ENCODE peak calls at places on chromosomes 16 and 17, in six cellular contexts. H is osteoblast, Z is prostate gland, D is fibroblast of lung, V is AG10803, S is neural progenitor cell. T is an unnamed sample.

GRCh38 chr17:16945513-16946201 is 26.3 kb downstream of the TNFRSF13B start:
- DNase-seq in H (peak; percentile 41), Z (no peak), D (no peak), V (no peak), S (peak; percentile 53), T (no peak)

GRCh38 chr17:19752216-19753048 is 4.3 kb upstream of the ALDH3A1 start:
- DNase-seq in H (peak; percentile 76), Z (no peak), D (no peak), V (no peak), S (no peak), T (no peak)

GRCh38 chr16:69187891-69188451 is 1.0 kb downstream of the SNTB2 start:
- DNase-seq in H (no peak), Z (peak; percentile 48), D (peak; percentile 54), V (peak; percentile 52), S (no peak), T (no peak)

GRCh38 chr17:83155128-83156081 is 76.0 kb downstream of the METRNL start:
- DNase-seq in H (peak; percentile 96), Z (no peak), D (peak; percentile 19), V (peak; percentile 99), S (no peak), T (peak; percentile 48)

GRCh38 chr16:5222770-5223169 is 125.2 kb upstream of the EEF2KMT start:
- DNase-seq in H (no peak), Z (no peak), D (no peak), V (no peak), S (no peak), T (no peak)

GRCh38 chr16:84605339-84605848 is 12.5 kb downstream of the COTL1 start:
- DNase-seq in H (no peak), Z (no peak), D (no peak), V (no peak), S (no peak), T (no peak)

GRCh38 chr17:81365148-81365600 is 30.1 kb upstream of the BAHCC1 start:
- DNase-seq in H (no peak), Z (peak; percentile 89), D (peak; percentile 76), V (peak; percentile 47), S (peak; percentile 85), T (peak; percentile 46)

GRCh38 chr16:68512183-68512582 is 26.9 kb upstream of the ZFP90 start:
- DNase-seq in H (no peak), Z (no peak), D (no peak), V (no peak), S (no peak), T (no peak)

GRCh38 chr17:65362826-65363225 is 198.6 kb downstream of the AXIN2 start:
- DNase-seq in H (no peak), Z (no peak), D (no peak), V (no peak), S (no peak), T (no peak)

GRCh38 chr17:30093463-30094147 is 23.0 kb upstream of the NSRP1 start:
- DNase-seq in H (peak; percentile 71), Z (peak; percentile 15), D (peak; percentile 61), V (peak; percentile 54), S (peak; percentile 79), T (no peak)

GRCh38 chr16:55474821-55475220 is 4.2 kb upstream of the MMP2 start:
- DNase-seq in H (no peak), Z (no peak), D (no peak), V (no peak), S (no peak), T (no peak)

GRCh38 chr16:89918453-89919347 is at the start of gene MC1R:
- DNase-seq in H (peak; percentile 94), Z (no peak), D (peak; percentile 29), V (no peak), S (peak; percentile 62), T (no peak)

GRCh38 chr17:18219016-18219415 is 6.4 kb upstream of the LLGL1 start:
- DNase-seq in H (peak; percentile 93), Z (no peak), D (peak; percentile 44), V (peak; percentile 38), S (no peak), T (no peak)

GRCh38 chr17:46194393-46195216 is 1.4 kb upstream of the KANSL1 start:
- DNase-seq in H (peak; percentile 68), Z (no peak), D (peak; percentile 80), V (peak; percentile 54), S (peak; percentile 33), T (no peak)

GRCh38 chr17:34725008-34725407 is 145.6 kb downstream of the TMEM132E start:
- DNase-seq in H (no peak), Z (no peak), D (no peak), V (no peak), S (no peak), T (no peak)

DNA sequence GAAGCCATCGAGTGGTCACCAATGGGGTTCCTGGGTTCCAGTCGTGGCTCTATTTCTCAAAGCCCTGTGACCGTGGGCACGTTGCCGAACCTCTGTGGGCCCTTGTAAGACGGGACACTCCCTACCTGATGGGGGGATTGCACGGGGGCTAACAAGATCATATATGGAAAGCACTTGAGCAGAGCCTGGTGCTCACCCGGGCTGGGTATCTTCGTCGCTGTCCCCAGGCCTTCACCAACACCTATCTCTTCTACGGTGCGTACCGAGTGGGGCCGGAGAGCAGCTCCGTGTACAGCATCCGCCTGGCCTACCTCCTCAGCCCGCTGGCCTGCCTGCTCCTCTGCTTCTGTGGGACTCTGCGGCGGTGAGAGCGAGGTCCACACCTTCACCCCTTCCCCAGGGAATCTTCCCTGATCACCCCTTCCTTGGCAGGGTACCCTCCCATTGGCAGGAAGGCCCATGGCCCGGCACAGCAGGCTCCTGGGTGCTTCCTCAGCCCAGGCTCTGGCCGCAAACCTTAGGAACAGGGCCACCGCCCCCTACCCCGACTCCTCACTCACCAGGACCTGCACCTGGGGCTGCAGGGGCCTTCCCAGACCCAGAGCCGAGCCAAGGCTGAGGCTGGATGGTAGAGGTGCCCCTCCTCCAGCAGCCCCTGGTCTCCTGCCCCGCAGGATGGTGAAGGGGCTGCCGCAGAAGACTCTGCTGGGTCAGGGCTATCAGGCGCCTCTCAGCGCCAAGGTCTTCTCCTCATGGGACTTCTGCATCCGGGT is 2.8 kb downstream of the TMC8 start:
- DNase-seq in H (peak; percentile 85), Z (no peak), D (no peak), V (no peak), S (no peak), T (no peak)
- H3K4me3 ChIP-seq in H (no peak overlapping the region), Z (no peak overlapping the region), D (no peak overlapping the region), V (no peak overlapping the region), S (no peak overlapping the region), T (no peak overlapping the region)

GRCh38 chr17:51371732-51372151 is 111.4 kb downstream of the UTP18 start:
- DNase-seq in H (peak; percentile 91), Z (peak; percentile 34), D (peak; percentile 26), V (peak; percentile 36), S (peak; percentile 85), T (peak; percentile 12)

GRCh38 chr17:51366866-51367265 is 106.5 kb downstream of the UTP18 start:
- DNase-seq in H (no peak), Z (no peak), D (no peak), V (no peak), S (no peak), T (no peak)

GRCh38 chr17:51374220-51374619 is 113.9 kb downstream of the UTP18 start:
- DNase-seq in H (no peak), Z (no peak), D (no peak), V (no peak), S (no peak), T (no peak)

GRCh38 chr17:51373489-51374194 is 113.3 kb downstream of the UTP18 start:
- DNase-seq in H (no peak), Z (no peak), D (no peak), V (no peak), S (no peak), T (no peak)

DNA sequence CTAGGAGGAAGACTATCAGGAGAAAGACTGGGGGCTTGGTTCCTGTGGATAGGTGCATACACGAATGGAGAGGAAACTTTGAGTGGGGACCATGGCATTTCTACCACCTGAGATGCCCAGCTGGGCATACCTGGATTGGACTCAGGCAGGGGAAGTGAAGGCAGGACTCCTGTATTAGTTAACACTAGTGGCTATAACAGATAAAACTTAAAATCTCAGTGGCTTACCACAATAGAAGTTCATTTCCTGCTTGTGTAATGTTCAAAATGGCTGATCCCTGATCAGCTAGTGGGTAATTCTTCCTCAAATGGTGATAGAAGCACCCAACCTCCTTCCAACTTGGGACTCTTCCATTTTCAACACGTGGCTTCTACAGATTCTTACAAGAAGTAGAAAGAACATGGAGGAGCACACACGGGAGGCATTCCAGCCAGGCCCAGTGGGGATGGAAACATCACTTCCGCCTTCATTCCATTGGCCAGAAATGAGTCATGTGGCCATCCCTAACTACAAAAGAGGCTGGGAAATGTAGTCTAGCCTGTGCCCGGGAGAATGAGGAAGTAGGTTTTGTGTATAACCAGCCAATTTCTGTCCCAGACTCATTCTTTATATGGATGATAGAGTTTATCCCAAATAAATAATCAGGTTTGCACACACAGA is 112.1 kb downstream of the UTP18 start:
- DNase-seq in H (no peak), Z (no peak), D (peak; percentile 28), V (peak; percentile 52), S (peak; percentile 19), T (no peak)
- H3K4me3 ChIP-seq in H (no peak overlapping the region), Z (no peak overlapping the region), D (no peak overlapping the region), V (peak overlapping the region; percentile 17), S (no peak overlapping the region), T (no peak overlapping the region)

GRCh38 chr16:64167851-64168770 is 953.8 kb downstream of the CDH11 start:
- DNase-seq in H (no peak), Z (no peak), D (no peak), V (no peak), S (no peak), T (no peak)

GRCh38 chr16:64172652-64173051 is 949.2 kb downstream of the CDH11 start:
- DNase-seq in H (no peak), Z (no peak), D (no peak), V (no peak), S (no peak), T (no peak)

GRCh38 chr16:64174327-64174726 is 947.5 kb downstream of the CDH11 start:
- DNase-seq in H (no peak), Z (no peak), D (peak; percentile 3), V (peak; percentile 7), S (no peak), T (no peak)

DNA sequence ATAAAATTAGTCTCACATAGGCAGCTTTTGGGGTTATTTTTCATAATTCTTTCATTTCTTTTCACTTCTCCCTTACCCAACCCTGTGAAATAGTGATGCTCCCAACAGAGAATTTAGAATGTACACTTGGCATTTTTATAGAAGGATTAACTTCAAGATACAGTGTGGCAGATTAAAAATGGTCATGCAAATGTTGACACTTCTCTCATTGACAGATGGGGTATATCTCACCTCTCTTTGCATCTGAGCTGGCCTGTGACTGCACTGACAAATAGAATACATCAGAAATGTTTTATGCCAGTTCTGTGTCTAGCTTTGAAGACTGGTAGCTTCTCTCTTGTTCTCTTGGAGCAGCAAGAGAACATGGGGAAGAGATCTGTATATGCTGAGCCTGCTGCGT is 949.7 kb downstream of the CDH11 start:
- DNase-seq in H (no peak), Z (no peak), D (no peak), V (no peak), S (no peak), T (no peak)
- H3K4me3 ChIP-seq in H (no peak overlapping the region), Z (no peak overlapping the region), D (no peak overlapping the region), V (no peak overlapping the region), S (no peak overlapping the region), T (no peak overlapping the region)

DNA sequence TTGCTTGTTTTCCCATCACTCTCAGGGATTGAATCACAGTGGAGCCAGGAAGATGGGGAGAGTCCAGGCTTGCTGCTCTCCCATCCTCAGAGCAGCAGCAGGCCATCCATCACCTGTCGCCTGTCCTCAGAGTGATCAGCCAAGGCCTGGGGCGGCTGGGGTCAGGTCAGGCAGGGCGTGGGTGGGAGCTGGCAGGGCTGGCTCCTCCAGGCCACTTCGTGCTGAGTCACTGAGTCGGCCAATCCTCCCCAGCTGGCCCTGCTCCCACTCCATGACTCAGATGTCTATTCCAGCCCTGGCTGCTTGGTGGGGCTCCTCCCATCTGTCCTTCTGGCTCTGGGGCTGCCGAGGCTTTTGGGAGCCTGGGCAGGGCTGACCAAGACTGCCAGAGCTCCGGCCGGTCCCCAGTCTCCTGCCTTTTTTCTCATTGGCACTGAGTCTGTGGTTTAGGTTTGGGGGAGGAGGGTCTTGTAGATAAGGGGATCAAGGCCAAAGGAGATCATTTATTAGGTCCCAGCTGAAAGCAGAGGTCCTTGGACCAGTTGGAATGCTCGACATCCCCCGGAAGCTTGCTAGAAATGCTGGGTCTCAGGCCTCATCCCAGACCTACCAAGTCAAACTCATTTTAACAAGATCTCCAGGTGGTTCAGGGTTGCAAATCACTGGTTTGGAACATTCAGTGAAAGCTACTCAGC is 72.7 kb downstream of the ABCC1 start:
- DNase-seq in H (peak; percentile 97), Z (peak; percentile 86), D (peak; percentile 98), V (peak; percentile 95), S (peak; percentile 54), T (peak; percentile 81)
- H3K4me3 ChIP-seq in H (peak overlapping the region; percentile 37), Z (no peak overlapping the region), D (no peak overlapping the region), V (no peak overlapping the region), S (no peak overlapping the region), T (no peak overlapping the region)

T was measured in skeletal muscle cell.